ENCODE peak calls at places on chromosomes 7 and 10, in five cellular contexts. F is GM20000, K is RWPE1, Z is GF-D8, N is GM03348. J is an unnamed sample.

GRCh38 chr10:34029455-34029854 is 695.0 kb upstream of the NRP1 start:
- DNase-seq in F (no peak), K (no peak), N (no peak), Z (no peak), J (no peak)

GRCh38 chr7:78605131-78605530 is 806.6 kb downstream of the PHTF2 start:
- DNase-seq in N (peak), K (no peak), F (no peak), Z (no peak), J (no peak)

GRCh38 chr10:122277737-122278136 is 6.6 kb downstream of the BTBD16 start:
- DNase-seq in Z (no peak), F (no peak), K (no peak), N (no peak), J (no peak)

GRCh38 chr7:86867163-86867762 is 192.2 kb downstream of the ELAPOR2 start:
- DNase-seq in F (no peak), K (no peak), N (no peak), Z (no peak), J (no peak)

GRCh38 chr10:119333146-119333792 is 125.9 kb downstream of the GRK5 start:
- DNase-seq in Z (no peak), N (no peak), K (no peak), F (no peak), J (no peak)

GRCh38 chr10:79262959-79263746 is 84.1 kb upstream of the PPIF start:
- DNase-seq in K (no peak), F (no peak), Z (no peak), N (no peak), J (no peak)

GRCh38 chr7:116316838-116317612 is 106.7 kb downstream of the TES start:
- DNase-seq in Z (no peak), K (peak), F (peak), N (peak), J (peak)

GRCh38 chr10:94183666-94184264 is 179.0 kb downstream of the NOC3L start:
- DNase-seq in F (no peak), N (peak), Z (no peak), K (peak), J (peak)

GRCh38 chr10:73232887-73233286 is 14.2 kb downstream of the DNAJC9 start:
- DNase-seq in N (no peak), K (no peak), F (no peak), Z (no peak), J (no peak)